ENCODE peak calls at places on chromosomes 16 and 17, in ten cellular contexts. N is pancreas; S is aorta; Q is ovary; W is GM23338; F is CD8-positive, alpha-beta memory T cell; A is adrenal gland; H is psoas muscle; X is uterus; Y is breast epithelium. M is an unnamed sample.

GRCh38 chr16:67543036-67543435 is 14.4 kb downstream of the RIPOR1 start:
- DNase-seq in S (no peak), Q (peak; percentile 29), A (no peak), N (no peak), H (no peak), F (no peak), X (no peak), Y (no peak), W (no peak), M (no peak)

GRCh38 chr17:63189930-63190329 is 223.9 kb downstream of the TANC2 start:
- DNase-seq in Y (no peak), S (no peak), Q (no peak), A (no peak), H (no peak), F (no peak), X (no peak), W (no peak), N (no peak), M (no peak)

GRCh38 chr16:2518823-2519710 is 1.1 kb upstream of the AMDHD2 start:
- DNase-seq in F (peak; percentile 60), W (no peak), Y (no peak), Q (no peak), N (peak; percentile 71), H (peak; percentile 24), A (no peak), S (no peak), X (peak; percentile 57), M (no peak)

GRCh38 chr17:29844339-29845048 is 85.5 kb downstream of the SSH2 start:
- DNase-seq in F (no peak), S (no peak), H (no peak), Y (no peak), W (peak; percentile 27), A (no peak), X (no peak), Q (no peak), N (no peak), M (no peak)

GRCh38 chr16:56279132-56279531 is 87.8 kb downstream of the GNAO1 start:
- DNase-seq in X (no peak), S (no peak), N (no peak), H (no peak), F (peak; percentile 72), A (no peak), W (no peak), Y (peak; percentile 38), Q (no peak), M (no peak)

GRCh38 chr16:54077412-54077821 is 209.2 kb downstream of the IRX3 start:
- DNase-seq in N (no peak), S (no peak), F (no peak), Q (no peak), H (no peak), Y (no peak), W (no peak), A (peak; percentile 35), X (no peak), M (no peak)

GRCh38 chr17:8163978-8164814 is 1.4 kb upstream of the VAMP2 start:
- DNase-seq in A (peak; percentile 90), X (peak; percentile 86), Q (peak; percentile 84), S (peak; percentile 85), N (peak; percentile 61), Y (no peak), F (peak; percentile 88), H (peak; percentile 85), W (peak; percentile 59), M (peak; percentile 91)

GRCh38 chr17:35257080-35257701 is 14.3 kb downstream of the SLFN5 start:
- DNase-seq in Y (peak; percentile 92), S (no peak), X (peak; percentile 37), Q (no peak), N (peak; percentile 81), H (no peak), A (peak; percentile 60), F (no peak), W (peak; percentile 6), M (peak; percentile 20)

GRCh38 chr17:77184474-77184873 is 43.7 kb downstream of the SEC14L1 start:
- DNase-seq in Y (no peak), W (no peak), N (no peak), A (peak; percentile 88), X (no peak), H (no peak), S (no peak), F (no peak), Q (no peak), M (no peak)

GRCh38 chr17:19003966-19004600 is 481 bp downstream of the FAM83G start:
- DNase-seq in W (peak; percentile 65), S (peak; percentile 84), A (peak; percentile 37), Y (no peak), Q (peak; percentile 57), F (peak; percentile 55), H (no peak), X (peak; percentile 34), N (peak; percentile 54), M (peak; percentile 94)

GRCh38 chr16:49024896-49025295 is 256.7 kb downstream of the CBLN1 start:
- DNase-seq in W (no peak), F (no peak), H (no peak), Q (peak; percentile 82), A (no peak), Y (no peak), S (no peak), N (no peak), X (no peak), M (no peak)
- H3K4me1 ChIP-seq in W (peaks cover 40% of the 10 kb centered on the region), F (no peaks in the 10 kb centered on the region), H (no peaks in the 10 kb centered on the region), Q (peaks cover 11% of the 10 kb centered on the region), A (no peaks in the 10 kb centered on the region), Y (no peaks in the 10 kb centered on the region), S (no peaks in the 10 kb centered on the region), N (no peaks in the 10 kb centered on the region), X (no peaks in the 10 kb centered on the region), M (peaks cover 4% of the 10 kb centered on the region)

GRCh38 chr17:951388-952132 is 28.0 kb downstream of the NXN start:
- DNase-seq in A (peak; percentile 58), F (no peak), X (peak; percentile 81), Q (no peak), S (peak; percentile 85), H (peak; percentile 40), N (peak; percentile 57), W (peak; percentile 85), Y (no peak), M (peak; percentile 97)

GRCh38 chr17:957856-958421 is 21.6 kb downstream of the NXN start:
- DNase-seq in H (peak; percentile 69), X (no peak), W (no peak), Q (no peak), F (no peak), Y (no peak), N (peak; percentile 6), S (peak; percentile 64), A (no peak), M (no peak)

GRCh38 chr17:956905-957304 is 22.7 kb downstream of the NXN start:
- DNase-seq in H (no peak), Q (no peak), A (no peak), F (no peak), W (no peak), Y (no peak), N (peak; percentile 4), X (peak; percentile 68), S (no peak), M (peak; percentile 50)

GRCh38 chr17:953767-954166 is 25.8 kb downstream of the NXN start:
- DNase-seq in W (no peak), A (no peak), H (no peak), X (no peak), N (no peak), F (no peak), Q (no peak), S (peak; percentile 37), Y (no peak), M (peak; percentile 47)

DNA sequence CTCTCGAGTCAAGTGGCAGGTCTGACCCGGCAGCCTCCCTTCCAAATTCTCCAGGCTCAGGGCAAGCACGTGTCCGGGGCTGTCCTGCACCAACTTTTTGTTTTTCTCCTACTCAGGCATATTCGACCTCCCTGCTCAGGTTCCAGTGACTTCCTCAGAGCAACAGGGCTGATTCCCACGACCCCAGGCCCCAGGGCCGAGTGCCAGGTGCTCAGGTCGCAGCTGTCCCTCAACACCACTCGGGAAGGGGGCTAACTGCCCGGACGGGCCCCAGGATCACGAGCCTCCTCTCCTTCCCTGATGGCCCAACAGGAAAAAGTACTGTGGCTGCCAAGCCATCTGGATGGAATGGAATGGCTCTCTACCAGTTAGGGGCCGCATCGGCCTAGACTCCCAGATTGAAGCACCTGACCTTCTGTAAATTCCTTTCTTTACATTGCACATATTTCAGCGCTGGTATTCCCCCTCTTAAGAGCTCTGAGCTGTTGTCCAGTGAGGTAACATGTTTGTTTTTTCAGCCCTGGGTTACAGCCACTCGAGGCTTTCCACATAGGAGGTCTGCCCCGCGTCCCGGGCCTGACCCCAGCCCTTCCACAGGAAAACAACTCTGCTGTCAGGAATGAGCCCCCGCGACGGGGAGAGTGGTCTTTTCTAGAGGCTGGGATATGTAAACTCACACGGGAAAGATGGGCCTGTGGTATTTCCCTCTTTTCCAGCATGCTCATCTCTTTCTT is 25.0 kb downstream of the NXN start:
- DNase-seq in W (peak; percentile 55), Q (no peak), Y (no peak), X (peak; percentile 53), H (no peak), N (no peak), S (peak; percentile 73), A (no peak), F (no peak), M (peak; percentile 74)
- H3K4me1 ChIP-seq in W (peaks cover 12% of the 10 kb centered on the region), Q (peaks cover 18% of the 10 kb centered on the region), Y (no peaks in the 10 kb centered on the region), X (peaks cover 8% of the 10 kb centered on the region), H (peaks cover 44% of the 10 kb centered on the region), N (no peaks in the 10 kb centered on the region), S (no peaks in the 10 kb centered on the region), A (no peaks in the 10 kb centered on the region), F (no peaks in the 10 kb centered on the region), M (peaks cover 9% of the 10 kb centered on the region)

GRCh38 chr17:38731526-38732294 is 1.6 kb downstream of the CISD3 start:
- DNase-seq in N (peak; percentile 62), Y (no peak), W (no peak), X (no peak), F (no peak), Q (no peak), H (no peak), A (peak; percentile 47), S (no peak), M (no peak)
- H3K4me1 ChIP-seq in N (peaks cover 38% of the 10 kb centered on the region), Y (peaks cover 2% of the 10 kb centered on the region), W (peaks cover 27% of the 10 kb centered on the region), X (no peaks in the 10 kb centered on the region), F (peaks cover 53% of the 10 kb centered on the region), Q (peaks cover 8% of the 10 kb centered on the region), H (peaks cover 20% of the 10 kb centered on the region), A (peaks cover 75% of the 10 kb centered on the region), S (no peaks in the 10 kb centered on the region), M (peaks cover 3% of the 10 kb centered on the region)

GRCh38 chr17:80137131-80137530 is 9.8 kb downstream of the EIF4A3 start:
- DNase-seq in F (no peak), H (no peak), N (no peak), X (no peak), S (no peak), A (no peak), Q (no peak), Y (no peak), W (no peak), M (peak; percentile 36)

GRCh38 chr17:80129006-80129565 is 17.8 kb downstream of the EIF4A3 start:
- DNase-seq in N (no peak), Y (no peak), Q (no peak), X (no peak), A (no peak), S (no peak), F (no peak), W (no peak), H (no peak), M (no peak)

GRCh38 chr17:80132906-80133625 is 13.9 kb downstream of the EIF4A3 start:
- DNase-seq in S (no peak), H (no peak), W (no peak), Y (no peak), X (no peak), Q (no peak), A (no peak), F (no peak), N (no peak), M (no peak)

GRCh38 chr17:80130992-80131391 is 15.9 kb downstream of the EIF4A3 start:
- DNase-seq in H (no peak), Y (no peak), A (no peak), Q (no peak), S (no peak), F (no peak), X (no peak), N (no peak), W (no peak), M (no peak)

GRCh38 chr17:80133626-80133970 is 13.3 kb downstream of the EIF4A3 start:
- DNase-seq in F (no peak), Y (no peak), A (no peak), Q (no peak), X (no peak), S (no peak), W (no peak), N (no peak), H (no peak), M (peak; percentile 50)
- H3K4me1 ChIP-seq in F (no peaks in the 10 kb centered on the region), Y (no peaks in the 10 kb centered on the region), A (no peaks in the 10 kb centered on the region), Q (no peaks in the 10 kb centered on the region), X (no peaks in the 10 kb centered on the region), S (no peaks in the 10 kb centered on the region), W (peaks cover 4% of the 10 kb centered on the region), N (peaks cover 7% of the 10 kb centered on the region), H (no peaks in the 10 kb centered on the region), M (no peaks in the 10 kb centered on the region)

M was measured in endodermal cell.